ENCODE peak calls at places on chromosomes 13 and 19, in six cellular contexts. T, A, O, X, F and H are unnamed samples.

GRCh38 chr13:110394371-110394841 is 87.3 kb downstream of the COL4A2 start:
- DNase-seq in A (no peak), X (no peak), T (no peak), F (no peak), O (no peak), H (no peak)

GRCh38 chr13:30301827-30302226 is 5.5 kb downstream of the KATNAL1 start:
- DNase-seq in O (no peak), F (no peak), X (no peak), T (no peak), A (no peak), H (no peak)

GRCh38 chr13:40013554-40013953 is 358.1 kb downstream of the COG6 start:
- DNase-seq in A (no peak), T (peak; percentile 18), O (no peak), F (no peak), X (no peak), H (no peak)

GRCh38 chr19:51086153-51086850 is 3.6 kb upstream of the KLK14 start:
- DNase-seq in A (no peak), X (no peak), O (no peak), T (no peak), F (no peak), H (no peak)

GRCh38 chr13:40146586-40147240 is 491.3 kb downstream of the COG6 start:
- DNase-seq in A (no peak), O (peak; percentile 38), F (no peak), X (no peak), T (no peak), H (no peak)

GRCh38 chr13:38803566-38803965 is 116.7 kb downstream of the FREM2 start:
- DNase-seq in F (no peak), X (no peak), O (no peak), T (no peak), A (no peak), H (no peak)

GRCh38 chr19:48695743-48696352 is at the start of gene FUT2:
- DNase-seq in T (no peak), A (no peak), X (no peak), O (no peak), F (no peak), H (no peak)

GRCh38 chr19:19366691-19367396 is 38.6 kb upstream of the GATAD2A start:
- DNase-seq in O (peak; percentile 67), F (no peak), T (peak; percentile 92), A (peak; percentile 90), X (peak; percentile 80), H (peak; percentile 89)

GRCh38 chr13:52459668-52460067 is 4.4 kb downstream of the CKAP2 start:
- DNase-seq in X (no peak), T (no peak), A (no peak), O (peak; percentile 47), F (no peak), H (no peak)

GRCh38 chr19:16252459-16253205 is 54.9 kb downstream of the AP1M1 start:
- DNase-seq in A (no peak), O (no peak), X (no peak), T (no peak), F (peak; percentile 24), H (peak; percentile 27)

GRCh38 chr19:37983916-37984315 is 76.9 kb downstream of the SIPA1L3 start:
- DNase-seq in O (no peak), A (no peak), X (no peak), T (no peak), F (no peak), H (no peak)

GRCh38 chr19:5023128-5023571 is 54.2 kb downstream of the KDM4B start:
- DNase-seq in X (no peak), F (no peak), T (no peak), O (no peak), A (no peak), H (no peak)

GRCh38 chr13:55199132-55199531 is 1941.6 kb upstream of the PRR20A start:
- DNase-seq in X (no peak), F (no peak), O (no peak), A (peak; percentile 1), T (peak; percentile 0), H (peak; percentile 16)

GRCh38 chr13:41581884-41582547 is 124.7 kb downstream of the RGCC start:
- DNase-seq in F (no peak), A (no peak), T (no peak), X (no peak), O (no peak), H (no peak)

GRCh38 chr19:46386996-46387712 is 26.2 kb downstream of the CCDC8 start:
- DNase-seq in T (no peak), A (no peak), X (no peak), F (no peak), O (no peak), H (peak; percentile 3)

GRCh38 chr13:110520431-110521295 is 40.9 kb downstream of the RAB20 start:
- DNase-seq in O (no peak), A (peak; percentile 20), X (no peak), T (no peak), F (no peak), H (peak; percentile 89)

GRCh38 chr13:75771818-75772217 is 135.7 kb downstream of the LMO7 start:
- DNase-seq in T (no peak), X (no peak), F (no peak), O (peak; percentile 44), A (peak; percentile 61), H (no peak)

GRCh38 chr13:72540818-72541217 is 186.6 kb downstream of the MZT1 start:
- DNase-seq in F (no peak), O (no peak), X (no peak), T (no peak), A (no peak), H (no peak)

GRCh38 chr13:27665333-27665732 is 43.6 kb downstream of the POLR1D start:
- DNase-seq in O (no peak), X (peak; percentile 5), F (no peak), T (no peak), A (peak; percentile 7), H (no peak)

GRCh38 chr13:20860844-20861243 is 41.7 kb downstream of the XPO4 start:
- DNase-seq in X (no peak), O (no peak), F (no peak), A (no peak), T (no peak), H (no peak)

GRCh38 chr13:38264363-38265134 is 85.1 kb upstream of the UFM1 start:
- DNase-seq in A (no peak), X (no peak), F (no peak), O (no peak), T (no peak), H (no peak)

GRCh38 chr19:41564515-41565383 is 11.2 kb upstream of the CEACAM21 start:
- DNase-seq in A (no peak), O (peak; percentile 31), X (no peak), T (no peak), F (no peak), H (no peak)
- TF ChIP-seq MAX in A (no peak), O (no peak), X (no peak), T (no peak), F (no peak), H (no peak)

GRCh38 chr13:94557836-94558235 is 38.1 kb downstream of the TGDS start:
- DNase-seq in X (no peak), A (no peak), T (no peak), O (no peak), F (no peak), H (no peak)
- TF ChIP-seq MYC in X (no peak), A (no peak), T (no peak), O (no peak), F (no peak), H (no peak)

GRCh38 chr19:9435279-9436268 is at the start of gene ZNF266:
- DNase-seq in A (peak; percentile 91), F (peak; percentile 63), T (peak; percentile 85), X (peak; percentile 91), O (peak; percentile 90), H (peak; percentile 100)
- TF ChIP-seq POLR2A in A (no peak), F (peak; percentile 89), T (peak; percentile 79), X (peak; percentile 86), O (no peak), H (peak; percentile 94)

GRCh38 chr13:105778196-105778595 is 757.3 kb downstream of the EFNB2 start:
- DNase-seq in O (no peak), A (no peak), T (no peak), F (no peak), X (no peak), H (no peak)
- TF ChIP-seq MAX in O (no peak), A (no peak), T (no peak), F (no peak), X (no peak), H (no peak)

GRCh38 chr13:113789167-113789566 is 30.1 kb downstream of the TMEM255B start:
- DNase-seq in F (no peak), A (no peak), X (no peak), T (no peak), O (no peak), H (no peak)

GRCh38 chr13:113791761-113792160 is 32.7 kb downstream of the TMEM255B start:
- DNase-seq in O (no peak), T (no peak), X (no peak), A (no peak), F (no peak), H (no peak)

GRCh38 chr13:113792236-113792770 is 33.3 kb downstream of the TMEM255B start:
- DNase-seq in O (no peak), T (no peak), A (no peak), X (no peak), F (no peak), H (no peak)

GRCh38 chr13:113792821-113793717 is 34.0 kb downstream of the TMEM255B start:
- DNase-seq in X (no peak), A (no peak), O (no peak), F (no peak), T (no peak), H (no peak)

DNA sequence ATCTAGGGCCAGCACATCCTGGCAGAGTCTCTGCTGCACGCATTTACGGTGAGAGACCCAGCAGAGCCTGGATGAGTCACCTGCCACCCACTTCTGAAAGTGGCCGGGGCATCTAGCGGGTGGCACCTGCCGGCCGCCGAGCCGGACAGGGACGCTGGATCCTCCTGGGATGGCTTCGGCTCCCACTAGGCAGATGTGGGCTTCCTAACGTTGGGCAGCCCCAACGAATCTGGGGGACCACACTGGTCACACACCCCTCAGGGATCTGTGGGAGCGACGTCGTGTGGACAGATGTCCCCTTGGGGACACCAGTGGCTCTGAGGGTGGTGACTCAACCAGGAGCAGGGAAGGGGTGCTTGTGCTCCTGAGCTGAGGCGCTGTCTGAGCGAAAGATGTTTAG is 32.2 kb downstream of the TMEM255B start:
- DNase-seq in A (no peak), T (no peak), F (no peak), X (no peak), O (no peak), H (no peak)
- TF ChIP-seq MYC in A (no peak), T (no peak), F (no peak), X (no peak), O (no peak), H (no peak)

GRCh38 chr19:1566392-1567115 is 1.6 kb downstream of the MEX3D start:
- DNase-seq in T (peak; percentile 40), A (peak; percentile 69), O (peak; percentile 81), X (no peak), F (no peak), H (no peak)
- TF ChIP-seq POLR2A in T (no peak), A (peak; percentile 24), O (peak; percentile 96), X (no peak), F (no peak), H (no peak)

GRCh38 chr19:10334340-10335148 is 1.2 kb upstream of the RAVER1 start:
- DNase-seq in T (peak; percentile 93), F (no peak), X (peak; percentile 91), A (peak; percentile 93), O (peak; percentile 98), H (peak; percentile 99)
- TF ChIP-seq MAX in T (peak; percentile 91), F (no peak), X (peak; percentile 81), A (peak; percentile 68), O (no peak), H (no peak)